ENCODE peak calls at places on chromosome 10, in seven cellular contexts. One of them, this sample, is unnamed.

GRCh38 chr10:21060626-21061025 is 163.5 kb upstream of the NEBL start:
- DNase-seq in Calu3: no peak
- DNase-seq in T follicular helper cell: no peak
- DNase-seq in ELR: no peak
- DNase-seq in GM03348: no peak
- DNase-seq in cardiac fibroblast: no peak
- DNase-seq in heart left ventricle: no peak
- DNase-seq in this sample: no peak

GRCh38 chr10:77553966-77554365 is 83.6 kb downstream of the KCNMA1 start:
- DNase-seq in T follicular helper cell: no peak
- DNase-seq in ELR: no peak
- DNase-seq in heart left ventricle: no peak
- DNase-seq in Calu3: no peak
- DNase-seq in cardiac fibroblast: no peak
- DNase-seq in GM03348: no peak
- DNase-seq in this sample: no peak

GRCh38 chr10:650691-651615 is 38.5 kb downstream of the DIP2C start:
- DNase-seq in T follicular helper cell: no peak
- DNase-seq in heart left ventricle: no peak
- DNase-seq in cardiac fibroblast: no peak
- DNase-seq in Calu3: no peak
- DNase-seq in ELR: peak
- DNase-seq in GM03348: peak
- DNase-seq in this sample: no peak

GRCh38 chr10:127563718-127564553 is 14.8 kb downstream of the NPS start:
- DNase-seq in Calu3: peak
- DNase-seq in T follicular helper cell: no peak
- DNase-seq in ELR: peak
- DNase-seq in cardiac fibroblast: no peak
- DNase-seq in GM03348: no peak
- DNase-seq in heart left ventricle: no peak
- DNase-seq in this sample: no peak

GRCh38 chr10:105384056-105384455 is 743.0 kb downstream of the SORCS3 start:
- DNase-seq in GM03348: no peak
- DNase-seq in T follicular helper cell: no peak
- DNase-seq in heart left ventricle: no peak
- DNase-seq in ELR: no peak
- DNase-seq in cardiac fibroblast: no peak
- DNase-seq in Calu3: no peak
- DNase-seq in this sample: no peak

GRCh38 chr10:129709627-129710509 is 242.8 kb downstream of the MGMT start:
- DNase-seq in cardiac fibroblast: no peak
- DNase-seq in heart left ventricle: no peak
- DNase-seq in ELR: no peak
- DNase-seq in T follicular helper cell: no peak
- DNase-seq in GM03348: no peak
- DNase-seq in Calu3: no peak
- DNase-seq in this sample: no peak

GRCh38 chr10:95290801-95291633 is at the start of gene PDLIM1:
- DNase-seq in Calu3: peak
- DNase-seq in cardiac fibroblast: peak
- DNase-seq in GM03348: peak
- DNase-seq in ELR: peak
- DNase-seq in T follicular helper cell: no peak
- DNase-seq in heart left ventricle: peak
- DNase-seq in this sample: peak

GRCh38 chr10:122480146-122480833 is 18.9 kb downstream of the HTRA1 start:
- DNase-seq in GM03348: no peak
- DNase-seq in heart left ventricle: no peak
- DNase-seq in T follicular helper cell: no peak
- DNase-seq in cardiac fibroblast: no peak
- DNase-seq in ELR: no peak
- DNase-seq in Calu3: no peak
- DNase-seq in this sample: peak

GRCh38 chr10:89115876-89116627 is 91.1 kb downstream of the CH25H start:
- DNase-seq in Calu3: no peak
- DNase-seq in heart left ventricle: no peak
- DNase-seq in ELR: peak
- DNase-seq in T follicular helper cell: no peak
- DNase-seq in GM03348: peak
- DNase-seq in cardiac fibroblast: peak
- DNase-seq in this sample: no peak

GRCh38 chr10:80104066-80104926 is 25.8 kb downstream of the TMEM254 start:
- DNase-seq in Calu3: no peak
- DNase-seq in GM03348: peak
- DNase-seq in ELR: peak
- DNase-seq in T follicular helper cell: peak
- DNase-seq in heart left ventricle: no peak
- DNase-seq in cardiac fibroblast: peak
- DNase-seq in this sample: no peak

GRCh38 chr10:101032637-101033201 is 1.7 kb downstream of the SFXN3 start:
- DNase-seq in cardiac fibroblast: peak
- DNase-seq in heart left ventricle: peak
- DNase-seq in ELR: peak
- DNase-seq in T follicular helper cell: peak
- DNase-seq in GM03348: peak
- DNase-seq in Calu3: peak
- DNase-seq in this sample: peak

GRCh38 chr10:49173848-49174247 is 14.3 kb downstream of the TMEM273 start:
- DNase-seq in GM03348: no peak
- DNase-seq in heart left ventricle: no peak
- DNase-seq in ELR: no peak
- DNase-seq in cardiac fibroblast: no peak
- DNase-seq in Calu3: no peak
- DNase-seq in T follicular helper cell: no peak
- DNase-seq in this sample: no peak

GRCh38 chr10:117685431-117685830 is 142.9 kb downstream of the EMX2 start:
- DNase-seq in heart left ventricle: no peak
- DNase-seq in T follicular helper cell: no peak
- DNase-seq in cardiac fibroblast: no peak
- DNase-seq in ELR: no peak
- DNase-seq in Calu3: no peak
- DNase-seq in GM03348: no peak
- DNase-seq in this sample: no peak

GRCh38 chr10:70106958-70107791 is 25.4 kb downstream of the AIFM2 start:
- DNase-seq in cardiac fibroblast: peak
- DNase-seq in ELR: peak
- DNase-seq in T follicular helper cell: no peak
- DNase-seq in heart left ventricle: no peak
- DNase-seq in Calu3: no peak
- DNase-seq in GM03348: peak
- DNase-seq in this sample: no peak

GRCh38 chr10:17607603-17608332 is 9.4 kb downstream of the HACD1 start:
- DNase-seq in GM03348: peak
- DNase-seq in heart left ventricle: no peak
- DNase-seq in ELR: peak
- DNase-seq in Calu3: peak
- DNase-seq in cardiac fibroblast: peak
- DNase-seq in T follicular helper cell: no peak
- DNase-seq in this sample: no peak

GRCh38 chr10:64286533-64286932 is 765.3 kb downstream of the REEP3 start:
- DNase-seq in T follicular helper cell: no peak
- DNase-seq in Calu3: no peak
- DNase-seq in ELR: no peak
- DNase-seq in GM03348: no peak
- DNase-seq in heart left ventricle: no peak
- DNase-seq in cardiac fibroblast: no peak
- DNase-seq in this sample: no peak

GRCh38 chr10:101319241-101319915 is 34.6 kb upstream of the BTRC start:
- DNase-seq in ELR: no peak
- DNase-seq in heart left ventricle: no peak
- DNase-seq in GM03348: no peak
- DNase-seq in Calu3: no peak
- DNase-seq in T follicular helper cell: no peak
- DNase-seq in cardiac fibroblast: no peak
- DNase-seq in this sample: no peak

GRCh38 chr10:23338155-23338828 is 6.3 kb downstream of the C10orf67 start:
- DNase-seq in heart left ventricle: no peak
- DNase-seq in GM03348: peak
- DNase-seq in ELR: peak
- DNase-seq in cardiac fibroblast: peak
- DNase-seq in Calu3: peak
- DNase-seq in T follicular helper cell: no peak
- DNase-seq in this sample: no peak

GRCh38 chr10:11036424-11037011 is 18.8 kb downstream of the CELF2 start:
- DNase-seq in Calu3: peak
- DNase-seq in GM03348: peak
- DNase-seq in T follicular helper cell: no peak
- DNase-seq in cardiac fibroblast: peak
- DNase-seq in heart left ventricle: no peak
- DNase-seq in ELR: peak
- DNase-seq in this sample: no peak

GRCh38 chr10:96478317-96478716 is 35.4 kb downstream of the TLL2 start:
- DNase-seq in GM03348: no peak
- DNase-seq in Calu3: no peak
- DNase-seq in cardiac fibroblast: no peak
- DNase-seq in T follicular helper cell: no peak
- DNase-seq in ELR: no peak
- DNase-seq in heart left ventricle: no peak
- DNase-seq in this sample: no peak

GRCh38 chr10:132069122-132069848 is 3.5 kb downstream of the JAKMIP3 start:
- DNase-seq in Calu3: no peak
- DNase-seq in heart left ventricle: no peak
- DNase-seq in T follicular helper cell: no peak
- DNase-seq in ELR: no peak
- DNase-seq in cardiac fibroblast: no peak
- DNase-seq in GM03348: no peak
- DNase-seq in this sample: no peak

GRCh38 chr10:102775973-102776669 is 32.4 kb downstream of the WBP1L start:
- DNase-seq in T follicular helper cell: no peak
- DNase-seq in Calu3: no peak
- DNase-seq in GM03348: peak
- DNase-seq in heart left ventricle: peak
- DNase-seq in ELR: peak
- DNase-seq in cardiac fibroblast: peak
- DNase-seq in this sample: peak

GRCh38 chr10:79149662-79150443 is 81.1 kb downstream of the ZMIZ1 start:
- DNase-seq in T follicular helper cell: no peak
- DNase-seq in GM03348: peak
- DNase-seq in ELR: peak
- DNase-seq in cardiac fibroblast: peak
- DNase-seq in Calu3: peak
- DNase-seq in heart left ventricle: peak
- DNase-seq in this sample: peak

GRCh38 chr10:84138478-84139125 is 707 bp upstream of the GHITM start:
- DNase-seq in Calu3: peak
- DNase-seq in heart left ventricle: no peak
- DNase-seq in ELR: peak
- DNase-seq in GM03348: peak
- DNase-seq in cardiac fibroblast: no peak
- DNase-seq in T follicular helper cell: peak
- DNase-seq in this sample: peak

GRCh38 chr10:108662975-108663374 is 1260.3 kb downstream of the XPNPEP1 start:
- DNase-seq in T follicular helper cell: no peak
- DNase-seq in ELR: no peak
- DNase-seq in cardiac fibroblast: no peak
- DNase-seq in Calu3: no peak
- DNase-seq in GM03348: no peak
- DNase-seq in heart left ventricle: no peak
- DNase-seq in this sample: no peak

GRCh38 chr10:8149991-8150390 is 95.5 kb downstream of the GATA3 start:
- DNase-seq in ELR: no peak
- DNase-seq in GM03348: no peak
- DNase-seq in T follicular helper cell: no peak
- DNase-seq in Calu3: no peak
- DNase-seq in cardiac fibroblast: no peak
- DNase-seq in heart left ventricle: no peak
- DNase-seq in this sample: no peak

GRCh38 chr10:478471-479245 is 210.8 kb downstream of the DIP2C start:
- DNase-seq in ELR: no peak
- DNase-seq in cardiac fibroblast: no peak
- DNase-seq in heart left ventricle: no peak
- DNase-seq in Calu3: no peak
- DNase-seq in GM03348: no peak
- DNase-seq in T follicular helper cell: no peak
- DNase-seq in this sample: no peak

GRCh38 chr10:29691564-29692064 is 56.8 kb upstream of the SVIL start:
- DNase-seq in Calu3: no peak
- DNase-seq in heart left ventricle: peak
- DNase-seq in ELR: peak
- DNase-seq in GM03348: peak
- DNase-seq in T follicular helper cell: no peak
- DNase-seq in cardiac fibroblast: peak
- DNase-seq in this sample: no peak

GRCh38 chr10:62433181-62433692 is 59.1 kb downstream of the ZNF365 start:
- DNase-seq in cardiac fibroblast: peak
- DNase-seq in T follicular helper cell: no peak
- DNase-seq in heart left ventricle: peak
- DNase-seq in GM03348: peak
- DNase-seq in Calu3: peak
- DNase-seq in ELR: peak
- DNase-seq in this sample: peak

GRCh38 chr10:45553155-45553554 is 119.4 kb downstream of the ZFAND4 start:
- DNase-seq in ELR: no peak
- DNase-seq in heart left ventricle: no peak
- DNase-seq in T follicular helper cell: no peak
- DNase-seq in cardiac fibroblast: no peak
- DNase-seq in GM03348: no peak
- DNase-seq in Calu3: no peak
- DNase-seq in this sample: no peak

This sample was measured in Right ventricle myocardium superior.